ENCODE peak calls at places on chromosomes 11 and 22, in ten cellular contexts. X is RWPE2, M is OCI-LY7, Q is PC-9, R is right lobe of liver, Z is testis, U is cardiac fibroblast, O is fibroblast of pulmonary artery, G is AG04449, V is GM12878. J is an unnamed sample.

GRCh38 chr11:126257764-126258163 is 10.9 kb downstream of the SRPRA start:
- DNase-seq in X (no peak), M (no peak), Q (peak), R (no peak), Z (no peak), U (peak), O (peak), G (no peak), V (no peak), J (peak)

GRCh38 chr22:28973352-28973751 is 88.3 kb downstream of the C22orf31 start:
- DNase-seq in X (no peak), M (no peak), Q (no peak), R (no peak), Z (no peak), U (no peak), O (no peak), G (no peak), V (no peak), J (no peak)

GRCh38 chr11:12446863-12447262 is 69.5 kb downstream of the PARVA start:
- DNase-seq in X (no peak), M (no peak), Q (no peak), R (no peak), Z (no peak), U (no peak), O (no peak), G (no peak), V (no peak), J (no peak)

GRCh38 chr22:48145738-48146137 is 1383.3 kb downstream of the TBC1D22A start:
- DNase-seq in X (no peak), M (no peak), Q (no peak), R (no peak), Z (no peak), U (no peak), O (no peak), G (no peak), V (peak), J (no peak)

GRCh38 chr11:38948392-38948791 is 2350.4 kb upstream of the RAG2 start:
- DNase-seq in X (no peak), M (no peak), Q (no peak), R (no peak), Z (no peak), U (no peak), O (no peak), G (no peak), V (no peak), J (no peak)

GRCh38 chr11:115709297-115709696 is 205.1 kb upstream of the CADM1 start:
- DNase-seq in X (no peak), M (no peak), Q (no peak), R (no peak), Z (no peak), U (no peak), O (no peak), G (no peak), V (peak), J (no peak)

GRCh38 chr11:117855452-117855851 is 21.0 kb downstream of the FXYD6 start:
- DNase-seq in X (peak), M (no peak), Q (no peak), R (peak), Z (peak), U (no peak), O (no peak), G (no peak), V (no peak), J (no peak)

GRCh38 chr11:95592455-95592854 is 197.1 kb downstream of the FAM76B start:
- DNase-seq in X (no peak), M (no peak), Q (no peak), R (no peak), Z (peak), U (peak), O (peak), G (no peak), V (no peak), J (no peak)

GRCh38 chr11:78171951-78172350 is 16.5 kb downstream of the KCTD21 start:
- DNase-seq in X (peak), M (no peak), Q (no peak), R (no peak), Z (no peak), U (no peak), O (no peak), G (no peak), V (no peak), J (no peak)

GRCh38 chr11:49995559-49995958 is 13.2 kb upstream of the OR4C12 start:
- DNase-seq in X (no peak), M (peak), Q (peak), R (peak), Z (peak), U (peak), O (peak), G (no peak), V (no peak), J (no peak)

GRCh38 chr22:32050678-32051515 is 7.8 kb downstream of the SLC5A1 start:
- DNase-seq in X (peak), M (no peak), Q (peak), R (no peak), Z (peak), U (peak), O (peak), G (peak), V (peak), J (peak)

GRCh38 chr11:2976289-2977063 is 15.7 kb downstream of the NAP1L4 start:
- DNase-seq in X (no peak), M (no peak), Q (no peak), R (no peak), Z (peak), U (no peak), O (no peak), G (no peak), V (no peak), J (no peak)

GRCh38 chr22:33865248-33865647 is 55.0 kb downstream of the LARGE1 start:
- DNase-seq in X (no peak), M (no peak), Q (no peak), R (no peak), Z (no peak), U (no peak), O (no peak), G (no peak), V (no peak), J (no peak)

GRCh38 chr22:32480238-32480637 is 5.6 kb downstream of the FBXO7 start:
- DNase-seq in X (no peak), M (peak), Q (no peak), R (no peak), Z (no peak), U (no peak), O (no peak), G (no peak), V (no peak), J (no peak)

GRCh38 chr11:31816467-31817053 is 5.4 kb upstream of the PAX6 start:
- DNase-seq in X (no peak), M (no peak), Q (no peak), R (no peak), Z (no peak), U (no peak), O (no peak), G (no peak), V (no peak), J (no peak)

GRCh38 chr11:1078191-1078601 is 3.5 kb downstream of the MUC2 start:
- DNase-seq in X (peak), M (no peak), Q (no peak), R (no peak), Z (no peak), U (no peak), O (no peak), G (no peak), V (no peak), J (no peak)

GRCh38 chr11:46106530-46107407 is 14.5 kb downstream of the PHF21A start:
- DNase-seq in X (no peak), M (no peak), Q (no peak), R (no peak), Z (no peak), U (peak), O (peak), G (no peak), V (no peak), J (no peak)

GRCh38 chr22:46437990-46438389 is 99.4 kb downstream of the CELSR1 start:
- DNase-seq in X (no peak), M (no peak), Q (no peak), R (no peak), Z (no peak), U (no peak), O (no peak), G (no peak), V (no peak), J (no peak)

GRCh38 chr11:36135062-36135461 is 154.2 kb downstream of the COMMD9 start:
- DNase-seq in X (no peak), M (no peak), Q (no peak), R (no peak), Z (no peak), U (no peak), O (no peak), G (no peak), V (no peak), J (no peak)

GRCh38 chr11:5288912-5289525 is 12.7 kb downstream of the OR51B4 start:
- DNase-seq in X (no peak), M (no peak), Q (no peak), R (no peak), Z (no peak), U (no peak), O (no peak), G (no peak), V (no peak), J (no peak)

GRCh38 chr11:5288108-5288911 is 13.4 kb downstream of the OR51B4 start:
- DNase-seq in X (no peak), M (no peak), Q (no peak), R (no peak), Z (no peak), U (peak), O (peak), G (no peak), V (no peak), J (no peak)

GRCh38 chr11:5289696-5290095 is 12.1 kb downstream of the OR51B4 start:
- DNase-seq in X (no peak), M (no peak), Q (no peak), R (no peak), Z (no peak), U (no peak), O (peak), G (no peak), V (no peak), J (no peak)

GRCh38 chr11:5293028-5293427 is 8.7 kb downstream of the OR51B4 start:
- DNase-seq in X (no peak), M (no peak), Q (no peak), R (no peak), Z (no peak), U (no peak), O (no peak), G (no peak), V (no peak), J (no peak)

GRCh38 chr11:5291207-5291838 is 10.4 kb downstream of the OR51B4 start:
- DNase-seq in X (no peak), M (peak), Q (no peak), R (no peak), Z (no peak), U (peak), O (peak), G (no peak), V (no peak), J (peak)
- TF ChIP-seq CTCF in X (peak), M (peak), Q (peak), R (peak), Z (no peak), U (peak), O (peak), G (peak), V (peak), J (peak)

GRCh38 chr22:22214819-22215329 is 29.7 kb upstream of the VPREB1 start:
- DNase-seq in X (no peak), M (no peak), Q (no peak), R (no peak), Z (no peak), U (no peak), O (no peak), G (no peak), V (no peak), J (no peak)
- H3K4me3 ChIP-seq in X (no peak), M (no peak), Q (no peak), R (no peak), Z (no peak), U (no peak), O (no peak), G (no peak), V (no peak), J (no peak)

GRCh38 chr22:37549704-37550059 is 10.6 kb upstream of the CDC42EP1 start:
- DNase-seq in X (no peak), M (no peak), Q (peak), R (peak), Z (peak), U (peak), O (peak), G (no peak), V (no peak), J (no peak)
- TF ChIP-seq CTCF in X (peak), M (no peak), Q (peak), R (peak), Z (no peak), U (peak), O (peak), G (peak), V (no peak), J (peak)

GRCh38 chr22:35401863-35402262 is 1.9 kb downstream of the MCM5 start:
- DNase-seq in X (no peak), M (no peak), Q (no peak), R (no peak), Z (no peak), U (no peak), O (no peak), G (no peak), V (no peak), J (no peak)
- H3K4me3 ChIP-seq in X (no peak), M (peak), Q (no peak), R (no peak), Z (no peak), U (no peak), O (no peak), G (no peak), V (peak), J (no peak)

DNA sequence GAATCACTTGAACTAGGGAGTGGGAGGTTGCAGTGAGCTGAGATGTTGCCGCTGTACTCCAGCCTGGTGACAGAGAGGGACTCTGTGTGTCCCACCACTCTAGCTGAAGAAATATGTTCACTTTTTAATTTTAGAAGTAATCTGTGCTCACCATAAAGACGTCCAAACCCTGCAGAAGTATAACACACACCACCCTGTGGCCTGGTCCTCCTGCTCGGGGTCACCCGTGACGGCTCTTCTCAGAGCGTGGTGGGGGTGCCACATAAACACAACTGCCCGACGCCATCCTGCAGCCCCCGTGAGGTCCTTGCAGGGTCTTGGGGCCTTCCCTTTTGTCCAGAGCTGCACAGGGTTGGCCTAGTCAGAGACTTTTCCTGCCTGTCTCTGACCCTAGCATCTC is 8.8 kb downstream of the PPIL2 start:
- DNase-seq in X (no peak), M (no peak), Q (no peak), R (no peak), Z (no peak), U (no peak), O (no peak), G (no peak), V (no peak), J (no peak)
- TF ChIP-seq CTCF in X (no peak), M (no peak), Q (no peak), R (no peak), Z (no peak), U (no peak), O (no peak), G (no peak), V (no peak), J (no peak)